ENCODE peak calls at places on chromosomes 4 and X, in five cellular contexts. I is activated CD4-positive, alpha-beta T cell treated with anti-CD3 and anti-CD28 coated beads, Interleukin-2, amount 50 U/mL, for 1 hour; U is NCI-H146; G is H54; A is A172. Z is an unnamed sample.

GRCh38 chr4:152045781-152046571 is 285.2 kb upstream of the GATB start:
- DNase-seq in A (no peak), I (no peak), G (no peak), U (no peak), Z (peak)

GRCh38 chr4:152534541-152535231 is 1.2 kb downstream of the FBXW7 start:
- DNase-seq in A (no peak), U (peak), G (no peak), I (peak), Z (no peak)

GRCh38 chr4:46793036-46793435 is 116.0 kb downstream of the COX7B2 start:
- DNase-seq in U (no peak), I (no peak), G (no peak), A (peak), Z (no peak)

GRCh38 chrX:52425710-52426245 is 57.0 kb downstream of the XAGE2 start:
- DNase-seq in U (no peak), G (no peak), A (peak), I (no peak), Z (no peak)

GRCh38 chrX:151723156-151723760 is 7.4 kb downstream of the FATE1 start:
- DNase-seq in U (no peak), A (no peak), G (no peak), I (no peak), Z (no peak)

GRCh38 chr4:41236046-41236445 is 20.7 kb upstream of the UCHL1 start:
- DNase-seq in I (no peak), G (no peak), U (no peak), A (no peak), Z (no peak)

GRCh38 chr4:145613546-145614234 is 5.5 kb upstream of the MMAA start:
- DNase-seq in G (no peak), A (no peak), U (no peak), I (no peak), Z (no peak)

GRCh38 chr4:40662962-40663604 is 33.4 kb upstream of the RBM47 start:
- DNase-seq in G (peak), A (peak), I (no peak), U (peak), Z (peak)

GRCh38 chrX:119407681-119408080 is 8.5 kb downstream of the SLC25A43 start:
- DNase-seq in A (no peak), G (no peak), I (no peak), U (no peak), Z (no peak)

GRCh38 chr4:150540959-150541360 is 41.0 kb upstream of the MAB21L2 start:
- DNase-seq in A (no peak), I (no peak), U (no peak), G (no peak), Z (no peak)

GRCh38 chr4:123352966-123353365 is 43.6 kb upstream of the SPRY1 start:
- DNase-seq in U (no peak), A (no peak), I (no peak), G (no peak), Z (no peak)

GRCh38 chrX:99184153-99184552 is 1225.9 kb downstream of the PCDH19 start:
- DNase-seq in A (no peak), U (no peak), G (no peak), I (no peak), Z (no peak)

GRCh38 chrX:103376979-103377324 is 614 bp downstream of the BEX3 start:
- DNase-seq in A (no peak), G (no peak), I (peak), U (peak), Z (peak)

GRCh38 chrX:11504234-11504633 is 161.5 kb downstream of the ARHGAP6 start:
- DNase-seq in A (no peak), G (no peak), U (no peak), I (no peak), Z (peak)

GRCh38 chr4:127781303-127782024 is 658 bp upstream of the HSPA4L start:
- DNase-seq in A (peak), G (peak), U (peak), I (no peak), Z (no peak)

GRCh38 chr4:127708985-127709384 is 21.2 kb upstream of the SLC25A31 start:
- DNase-seq in I (no peak), G (peak), U (no peak), A (peak), Z (peak)

GRCh38 chr4:80713409-80713808 is 317.1 kb upstream of the BMP3 start:
- DNase-seq in G (no peak), A (no peak), I (no peak), U (no peak), Z (no peak)

GRCh38 chrX:20973038-20973437 is 401.2 kb upstream of the CNKSR2 start:
- DNase-seq in A (no peak), G (no peak), I (no peak), U (no peak), Z (no peak)

GRCh38 chr4:6907658-6908191 is 1.9 kb upstream of the TBC1D14 start:
- DNase-seq in U (peak), A (no peak), I (no peak), G (no peak), Z (peak)

GRCh38 chr4:88722276-88722780 is 24.7 kb upstream of the NAP1L5 start:
- DNase-seq in G (no peak), I (no peak), A (no peak), U (no peak), Z (no peak)

GRCh38 chr4:163554870-163555465 is 60.5 kb downstream of the TMA16 start:
- DNase-seq in U (no peak), A (no peak), I (no peak), G (no peak), Z (no peak)

GRCh38 chr4:104677122-104677521 is 182.4 kb upstream of the CXXC4 start:
- DNase-seq in U (peak), A (no peak), G (no peak), I (no peak), Z (no peak)

GRCh38 chrX:149512225-149512885 is 7.2 kb upstream of the IDS start:
- DNase-seq in I (peak), U (peak), A (peak), G (no peak), Z (peak)

GRCh38 chr4:71882113-71882512 is 98.2 kb upstream of the GC start:
- DNase-seq in U (no peak), A (no peak), I (no peak), G (no peak), Z (no peak)

GRCh38 chr4:7581477-7581876 is 146.7 kb upstream of the PSAPL1 start:
- DNase-seq in G (peak), U (no peak), I (no peak), A (peak), Z (peak)

GRCh38 chr4:45453258-45453841 is 670.5 kb downstream of the GABRG1 start:
- DNase-seq in A (peak), G (peak), U (peak), I (no peak), Z (peak)

GRCh38 chr4:157076578-157076947 is 613 bp downstream of the GLRB start:
- DNase-seq in G (no peak), A (no peak), U (peak), I (no peak), Z (peak)